ENCODE peak calls at places on chromosomes 13 and 19, in nine cellular contexts. One of them, this sample, is unnamed.

GRCh38 chr13:110836600-110836903 is 78.3 kb downstream of the ANKRD10 start:
- DNase-seq in aorta: no peak
- DNase-seq in IMR-90: no peak
- DNase-seq in Peyer's patch: no peak
- DNase-seq in fibroblast of pulmonary artery: no peak
- DNase-seq in breast epithelium: no peak
- DNase-seq in WERI-Rb-1: no peak
- DNase-seq in psoas muscle: no peak
- DNase-seq in body of pancreas: no peak
- DNase-seq in this sample: no peak

GRCh38 chr13:28477709-28477973 is 17.3 kb downstream of the FLT1 start:
- DNase-seq in aorta: no peak
- DNase-seq in IMR-90: no peak
- DNase-seq in Peyer's patch: no peak
- DNase-seq in fibroblast of pulmonary artery: no peak
- DNase-seq in breast epithelium: no peak
- DNase-seq in WERI-Rb-1: no peak
- DNase-seq in psoas muscle: no peak
- DNase-seq in body of pancreas: no peak
- DNase-seq in this sample: no peak

GRCh38 chr13:23450340-23451046 is 17.0 kb upstream of the SACS start:
- DNase-seq in aorta: no peak
- DNase-seq in IMR-90: no peak
- DNase-seq in Peyer's patch: no peak
- DNase-seq in fibroblast of pulmonary artery: no peak
- DNase-seq in breast epithelium: no peak
- DNase-seq in WERI-Rb-1: peak
- DNase-seq in psoas muscle: peak
- DNase-seq in body of pancreas: no peak
- DNase-seq in this sample: no peak

GRCh38 chr13:112545866-112546265 is 42.1 kb downstream of the TUBGCP3 start:
- DNase-seq in aorta: no peak
- DNase-seq in IMR-90: peak
- DNase-seq in Peyer's patch: no peak
- DNase-seq in fibroblast of pulmonary artery: peak
- DNase-seq in breast epithelium: no peak
- DNase-seq in WERI-Rb-1: no peak
- DNase-seq in psoas muscle: no peak
- DNase-seq in body of pancreas: no peak
- DNase-seq in this sample: no peak

GRCh38 chr19:44984005-44984404 is 17.3 kb upstream of the RELB start:
- DNase-seq in aorta: no peak
- DNase-seq in IMR-90: no peak
- DNase-seq in Peyer's patch: no peak
- DNase-seq in fibroblast of pulmonary artery: no peak
- DNase-seq in breast epithelium: no peak
- DNase-seq in WERI-Rb-1: no peak
- DNase-seq in psoas muscle: no peak
- DNase-seq in body of pancreas: no peak
- DNase-seq in this sample: no peak

GRCh38 chr13:21759503-21759902 is 88.6 kb downstream of the FGF9 start:
- DNase-seq in aorta: no peak
- DNase-seq in IMR-90: no peak
- DNase-seq in Peyer's patch: no peak
- DNase-seq in fibroblast of pulmonary artery: no peak
- DNase-seq in breast epithelium: no peak
- DNase-seq in WERI-Rb-1: no peak
- DNase-seq in psoas muscle: no peak
- DNase-seq in body of pancreas: peak
- DNase-seq in this sample: no peak

GRCh38 chr13:36531746-36532486 is 99.6 kb downstream of the CCNA1 start:
- DNase-seq in aorta: no peak
- DNase-seq in IMR-90: no peak
- DNase-seq in Peyer's patch: no peak
- DNase-seq in fibroblast of pulmonary artery: peak
- DNase-seq in breast epithelium: no peak
- DNase-seq in WERI-Rb-1: no peak
- DNase-seq in psoas muscle: no peak
- DNase-seq in body of pancreas: no peak
- DNase-seq in this sample: no peak

GRCh38 chr19:35894342-35894741 is 6.0 kb downstream of the NFKBID start:
- DNase-seq in aorta: no peak
- DNase-seq in IMR-90: no peak
- DNase-seq in Peyer's patch: no peak
- DNase-seq in fibroblast of pulmonary artery: no peak
- DNase-seq in breast epithelium: no peak
- DNase-seq in WERI-Rb-1: no peak
- DNase-seq in psoas muscle: no peak
- DNase-seq in body of pancreas: no peak
- DNase-seq in this sample: no peak

GRCh38 chr19:3544742-3545668 is 6.0 kb downstream of the TEKTIP1 start:
- DNase-seq in aorta: peak
- DNase-seq in IMR-90: peak
- DNase-seq in Peyer's patch: peak
- DNase-seq in fibroblast of pulmonary artery: peak
- DNase-seq in breast epithelium: no peak
- DNase-seq in WERI-Rb-1: peak
- DNase-seq in psoas muscle: peak
- DNase-seq in body of pancreas: peak
- DNase-seq in this sample: peak

GRCh38 chr13:101178394-101178793 is 237.9 kb downstream of the NALCN start:
- DNase-seq in aorta: no peak
- DNase-seq in IMR-90: peak
- DNase-seq in Peyer's patch: no peak
- DNase-seq in fibroblast of pulmonary artery: no peak
- DNase-seq in breast epithelium: no peak
- DNase-seq in WERI-Rb-1: peak
- DNase-seq in psoas muscle: no peak
- DNase-seq in body of pancreas: no peak
- DNase-seq in this sample: no peak

GRCh38 chr13:43787998-43788397 is 1.2 kb upstream of the ENOX1 start:
- DNase-seq in aorta: no peak
- DNase-seq in IMR-90: peak
- DNase-seq in Peyer's patch: no peak
- DNase-seq in fibroblast of pulmonary artery: peak
- DNase-seq in breast epithelium: no peak
- DNase-seq in WERI-Rb-1: peak
- DNase-seq in psoas muscle: no peak
- DNase-seq in body of pancreas: peak
- DNase-seq in this sample: no peak

GRCh38 chr13:28467034-28467433 is 27.9 kb downstream of the FLT1 start:
- DNase-seq in aorta: no peak
- DNase-seq in IMR-90: no peak
- DNase-seq in Peyer's patch: no peak
- DNase-seq in fibroblast of pulmonary artery: peak
- DNase-seq in breast epithelium: no peak
- DNase-seq in WERI-Rb-1: no peak
- DNase-seq in psoas muscle: no peak
- DNase-seq in body of pancreas: no peak
- DNase-seq in this sample: no peak

GRCh38 chr19:34041922-34042521 is 130.3 kb upstream of the LSM14A start:
- DNase-seq in aorta: peak
- DNase-seq in IMR-90: peak
- DNase-seq in Peyer's patch: peak
- DNase-seq in fibroblast of pulmonary artery: peak
- DNase-seq in breast epithelium: no peak
- DNase-seq in WERI-Rb-1: peak
- DNase-seq in psoas muscle: peak
- DNase-seq in body of pancreas: peak
- DNase-seq in this sample: peak

GRCh38 chr13:30154931-30155330 is 152.4 kb downstream of the KATNAL1 start:
- DNase-seq in aorta: no peak
- DNase-seq in IMR-90: no peak
- DNase-seq in Peyer's patch: peak
- DNase-seq in fibroblast of pulmonary artery: no peak
- DNase-seq in breast epithelium: no peak
- DNase-seq in WERI-Rb-1: no peak
- DNase-seq in psoas muscle: no peak
- DNase-seq in body of pancreas: no peak
- DNase-seq in this sample: no peak

GRCh38 chr19:56111601-56112312 is 9.3 kb downstream of the ZNF787 start:
- DNase-seq in aorta: no peak
- DNase-seq in IMR-90: no peak
- DNase-seq in Peyer's patch: peak
- DNase-seq in fibroblast of pulmonary artery: no peak
- DNase-seq in breast epithelium: no peak
- DNase-seq in WERI-Rb-1: no peak
- DNase-seq in psoas muscle: peak
- DNase-seq in body of pancreas: peak
- DNase-seq in this sample: peak

GRCh38 chr13:44244288-44244687 is 129.3 kb upstream of the SERP2 start:
- DNase-seq in aorta: no peak
- DNase-seq in IMR-90: peak
- DNase-seq in Peyer's patch: no peak
- DNase-seq in fibroblast of pulmonary artery: peak
- DNase-seq in breast epithelium: no peak
- DNase-seq in WERI-Rb-1: no peak
- DNase-seq in psoas muscle: no peak
- DNase-seq in body of pancreas: no peak
- DNase-seq in this sample: no peak

DNA sequence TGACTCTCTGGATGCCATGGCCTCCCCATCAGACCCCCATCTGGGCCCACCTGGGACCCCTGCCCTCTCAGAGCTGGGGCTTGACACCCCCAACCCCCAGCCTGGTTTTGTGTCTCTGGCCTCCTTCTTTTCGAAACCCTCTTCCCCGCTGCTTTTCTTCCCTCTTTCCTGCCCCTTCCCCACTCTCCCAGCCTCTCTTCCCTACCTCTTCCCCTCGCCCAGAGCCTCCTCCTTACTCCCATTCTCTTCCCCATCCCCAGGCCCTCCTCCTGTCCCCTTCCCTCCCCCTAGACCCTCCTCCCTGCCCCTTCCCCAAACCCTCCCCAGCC is 2.1 kb downstream of the TNFSF9 start:
- DNase-seq in aorta: no peak
- DNase-seq in IMR-90: no peak
- DNase-seq in Peyer's patch: no peak
- DNase-seq in fibroblast of pulmonary artery: no peak
- DNase-seq in breast epithelium: no peak
- DNase-seq in WERI-Rb-1: no peak
- DNase-seq in psoas muscle: no peak
- DNase-seq in body of pancreas: no peak
- DNase-seq in this sample: no peak
- H3K4me3 ChIP-seq in aorta: no peak
- H3K4me3 ChIP-seq in IMR-90: no peak
- H3K4me3 ChIP-seq in Peyer's patch: no peak
- H3K4me3 ChIP-seq in fibroblast of pulmonary artery: no peak
- H3K4me3 ChIP-seq in breast epithelium: no peak
- H3K4me3 ChIP-seq in WERI-Rb-1: no peak
- H3K4me3 ChIP-seq in psoas muscle: no peak
- H3K4me3 ChIP-seq in body of pancreas: no peak
- H3K4me3 ChIP-seq in this sample: no peak

DNA sequence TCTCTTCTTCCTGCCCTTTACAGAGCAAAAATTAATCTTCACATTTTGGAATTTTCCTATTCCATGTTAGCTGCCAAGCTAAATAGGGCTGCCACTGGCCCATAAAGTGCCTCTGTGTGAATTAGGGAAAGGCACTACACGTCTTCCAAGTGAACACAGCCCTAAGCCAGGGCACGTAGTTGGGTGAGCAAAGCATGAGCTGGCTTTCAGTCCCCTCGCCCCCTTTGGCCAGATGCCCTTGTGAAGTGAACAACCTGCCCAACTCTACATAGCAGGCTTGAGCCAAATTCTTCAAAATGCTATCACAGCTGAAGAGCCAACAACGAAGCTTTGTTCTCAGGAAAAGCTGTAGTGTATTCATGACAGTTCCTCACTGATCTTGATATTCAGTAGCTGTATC is 213.1 kb downstream of the OXGR1 start:
- DNase-seq in aorta: peak
- DNase-seq in IMR-90: no peak
- DNase-seq in Peyer's patch: no peak
- DNase-seq in fibroblast of pulmonary artery: no peak
- DNase-seq in breast epithelium: no peak
- DNase-seq in WERI-Rb-1: no peak
- DNase-seq in psoas muscle: peak
- DNase-seq in body of pancreas: no peak
- DNase-seq in this sample: peak
- H3K4me3 ChIP-seq in aorta: no peak
- H3K4me3 ChIP-seq in IMR-90: no peak
- H3K4me3 ChIP-seq in Peyer's patch: no peak
- H3K4me3 ChIP-seq in fibroblast of pulmonary artery: no peak
- H3K4me3 ChIP-seq in breast epithelium: no peak
- H3K4me3 ChIP-seq in WERI-Rb-1: no peak
- H3K4me3 ChIP-seq in psoas muscle: no peak
- H3K4me3 ChIP-seq in body of pancreas: no peak
- H3K4me3 ChIP-seq in this sample: no peak

DNA sequence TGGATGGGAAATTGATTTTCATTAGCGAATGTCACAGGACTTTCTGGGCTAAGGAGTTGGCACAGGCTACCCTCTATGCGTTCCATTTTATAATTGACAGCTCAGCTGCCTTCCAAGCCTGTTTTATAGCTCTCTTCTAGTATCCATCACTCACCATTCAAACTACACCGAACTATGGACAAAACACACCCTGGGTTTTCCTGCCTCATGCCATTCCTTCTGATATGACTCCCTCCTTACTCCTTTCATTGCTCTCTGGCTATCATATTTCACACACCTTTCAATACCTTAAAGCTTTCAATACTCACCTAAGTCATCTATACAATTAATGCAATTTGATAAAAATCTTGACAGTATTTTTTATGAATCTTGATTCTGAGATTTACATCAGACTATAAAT is 181.3 kb downstream of the RAP2A start:
- DNase-seq in aorta: no peak
- DNase-seq in IMR-90: no peak
- DNase-seq in Peyer's patch: no peak
- DNase-seq in fibroblast of pulmonary artery: no peak
- DNase-seq in breast epithelium: no peak
- DNase-seq in WERI-Rb-1: no peak
- DNase-seq in psoas muscle: no peak
- DNase-seq in body of pancreas: no peak
- DNase-seq in this sample: no peak
- H3K4me3 ChIP-seq in aorta: no peak
- H3K4me3 ChIP-seq in IMR-90: no peak
- H3K4me3 ChIP-seq in Peyer's patch: no peak
- H3K4me3 ChIP-seq in fibroblast of pulmonary artery: no peak
- H3K4me3 ChIP-seq in breast epithelium: no peak
- H3K4me3 ChIP-seq in WERI-Rb-1: no peak
- H3K4me3 ChIP-seq in psoas muscle: no peak
- H3K4me3 ChIP-seq in body of pancreas: no peak
- H3K4me3 ChIP-seq in this sample: no peak

GRCh38 chr19:54204767-54205468 is 4.3 kb downstream of the RPS9 start:
- DNase-seq in aorta: peak
- DNase-seq in IMR-90: no peak
- DNase-seq in Peyer's patch: no peak
- DNase-seq in fibroblast of pulmonary artery: no peak
- DNase-seq in breast epithelium: no peak
- DNase-seq in WERI-Rb-1: no peak
- DNase-seq in psoas muscle: no peak
- DNase-seq in body of pancreas: no peak
- DNase-seq in this sample: no peak
- H3K4me3 ChIP-seq in aorta: no peak
- H3K4me3 ChIP-seq in IMR-90: no peak
- H3K4me3 ChIP-seq in Peyer's patch: no peak
- H3K4me3 ChIP-seq in fibroblast of pulmonary artery: no peak
- H3K4me3 ChIP-seq in breast epithelium: no peak
- H3K4me3 ChIP-seq in WERI-Rb-1: no peak
- H3K4me3 ChIP-seq in psoas muscle: peak
- H3K4me3 ChIP-seq in body of pancreas: no peak
- H3K4me3 ChIP-seq in this sample: no peak

This sample was measured in heart right ventricle.